ENCODE peak calls at places on chromosomes 11 and 22, in five cellular contexts. O is stimulated activated naive B cell treated with anti-CD40 and anti-IgM and Interleukin-4, amounts not matched to agents 10 μg/mL and 1 μg/mL and 100 μg/mL, for 72 hours; S is neural progenitor cell; Q is islet precursor cell; W is left lobe of liver. H is an unnamed sample.

GRCh38 chr11:2523821-2524391 is 79.1 kb downstream of the KCNQ1 start:
- DNase-seq in O (no peak), Q (peak), W (peak), S (peak), H (no peak)

GRCh38 chr11:125690006-125690405 is 9.4 kb upstream of the ACRV1 start:
- DNase-seq in O (no peak), S (no peak), Q (no peak), W (no peak), H (no peak)

GRCh38 chr11:121497176-121497995 is 44.6 kb upstream of the SORL1-AS1 start:
- DNase-seq in W (no peak), O (no peak), Q (no peak), S (peak), H (no peak)

GRCh38 chr11:112195906-112196305 is 20.6 kb downstream of the BCO2 start:
- DNase-seq in S (no peak), O (no peak), W (no peak), Q (no peak), H (no peak)

GRCh38 chr11:128616158-128616557 is 28.8 kb upstream of the ETS1 start:
- DNase-seq in S (no peak), Q (peak), W (no peak), O (no peak), H (no peak)

GRCh38 chr11:116510886-116511650 is 261.7 kb downstream of the BUD13 start:
- DNase-seq in S (peak), O (no peak), Q (no peak), W (no peak), H (no peak)

GRCh38 chr11:128796275-128796674 is 70.8 kb downstream of the KCNJ1 start:
- DNase-seq in Q (no peak), O (no peak), S (no peak), W (no peak), H (peak)

GRCh38 chr11:2151500-2152257 is 9.3 kb downstream of the INS start:
- DNase-seq in W (peak), Q (peak), S (peak), O (peak), H (peak)

GRCh38 chr11:76237914-76238313 is 31.6 kb upstream of the WNT11 start:
- DNase-seq in Q (no peak), W (no peak), O (no peak), S (peak), H (no peak)

GRCh38 chr22:26435327-26436093 is 6.5 kb downstream of the ASPHD2 start:
- DNase-seq in Q (no peak), W (no peak), O (no peak), S (no peak), H (no peak)

GRCh38 chr11:8383627-8384026 is 119.9 kb upstream of the LMO1 start:
- DNase-seq in O (no peak), Q (no peak), W (no peak), S (no peak), H (no peak)

GRCh38 chr11:14423633-14424032 is 64.7 kb upstream of the RRAS2 start:
- DNase-seq in W (no peak), S (no peak), O (no peak), Q (no peak), H (no peak)

GRCh38 chr11:64314146-64314804 is 3.1 kb downstream of the TRMT112 start:
- DNase-seq in W (no peak), S (no peak), Q (no peak), O (no peak), H (no peak)

GRCh38 chr22:40425082-40425481 is 54.7 kb downstream of the SGSM3 start:
- DNase-seq in O (no peak), S (no peak), W (no peak), Q (no peak), H (no peak)

GRCh38 chr22:45972091-45972867 is 4.7 kb downstream of the WNT7B start:
- DNase-seq in S (peak), W (no peak), Q (no peak), O (no peak), H (no peak)

GRCh38 chr22:20520093-20520511 is 12.7 kb downstream of the MED15 start:
- DNase-seq in Q (no peak), W (no peak), O (no peak), S (no peak), H (no peak)

GRCh38 chr11:65003282-65003681 is 6.5 kb upstream of the BATF2 start:
- DNase-seq in W (no peak), S (peak), Q (peak), O (no peak), H (no peak)

GRCh38 chr11:131912127-131912526 is 541.7 kb downstream of the NTM start:
- DNase-seq in W (no peak), Q (no peak), O (no peak), S (no peak), H (no peak)

GRCh38 chr11:830295-831131 is 2.2 kb upstream of the CD151 start:
- DNase-seq in S (peak), O (peak), Q (peak), W (peak), H (peak)

GRCh38 chr11:41498726-41499125 is 39.3 kb upstream of the LRRC4C start:
- DNase-seq in O (no peak), S (no peak), Q (no peak), W (no peak), H (no peak)

GRCh38 chr22:38199826-38200559 is 1.8 kb upstream of the MAFF start:
- DNase-seq in W (no peak), O (no peak), S (no peak), Q (no peak), H (no peak)

GRCh38 chr11:102163368-102163767 is 53.1 kb downstream of the YAP1 start:
- DNase-seq in Q (no peak), O (no peak), W (no peak), S (no peak), H (no peak)

GRCh38 chr11:123357990-123358827 is 71.9 kb upstream of the GRAMD1B start:
- DNase-seq in S (peak), O (no peak), Q (peak), W (no peak), H (no peak)

GRCh38 chr22:47918936-47919505 is 1156.6 kb downstream of the TBC1D22A start:
- DNase-seq in W (no peak), Q (no peak), S (peak), O (no peak), H (peak)

GRCh38 chr11:68040121-68040956 is 1.5 kb downstream of the TCIRG1 start:
- DNase-seq in O (peak), Q (peak), S (peak), W (peak), H (peak)

GRCh38 chr22:36998620-36999351 is 20.5 kb downstream of the TST start:
- DNase-seq in W (no peak), S (no peak), O (no peak), Q (no peak), H (no peak)

GRCh38 chr22:41818596-41818995 is 14.3 kb upstream of the SREBF2 start:
- DNase-seq in Q (no peak), O (no peak), W (no peak), S (no peak), H (no peak)

H was measured in GM19239.